ENCODE peak calls at places on chromosomes 16 and 17, in four cellular contexts. Q is aorta, D is epithelial cell of proximal tubule, Y is fibroblast of lung. J is an unnamed sample.

GRCh38 chr16:3020604-3021448 is 658 bp downstream of the TNFRSF12A start:
- DNase-seq in Y (peak), Q (peak), D (peak), J (peak)

GRCh38 chr16:82735176-82735575 is 108.4 kb downstream of the CDH13 start:
- DNase-seq in Y (peak), Q (no peak), D (no peak), J (no peak)

GRCh38 chr16:64771273-64771672 is 350.6 kb downstream of the CDH11 start:
- DNase-seq in Y (no peak), Q (no peak), D (no peak), J (no peak)

GRCh38 chr16:56589141-56590039 is at the start of gene MT3:
- DNase-seq in D (no peak), Y (peak), Q (no peak), J (no peak)

GRCh38 chr16:88473666-88474534 is 20.8 kb downstream of the ZFPM1 start:
- DNase-seq in D (no peak), Q (peak), Y (peak), J (no peak)

GRCh38 chr16:14050297-14051027 is 20.7 kb upstream of the MRTFB start:
- DNase-seq in D (peak), Y (peak), Q (no peak), J (no peak)

GRCh38 chr17:80937501-80938356 is 53.9 kb upstream of the CHMP6 start:
- DNase-seq in D (no peak), Q (peak), Y (peak), J (no peak)

GRCh38 chr17:74125160-74125559 is 78.3 kb upstream of the RPL38 start:
- DNase-seq in D (no peak), Y (no peak), Q (no peak), J (no peak)

GRCh38 chr17:47072881-47073280 is 93.8 kb upstream of the RPRML start:
- DNase-seq in Y (peak), Q (peak), D (no peak), J (no peak)

GRCh38 chr17:42050360-42051012 is at the start of gene C17orf113:
- DNase-seq in Q (peak), Y (peak), D (no peak), J (no peak)

GRCh38 chr17:29722411-29723198 is 99.9 kb upstream of the CORO6 start:
- DNase-seq in Y (peak), D (peak), Q (peak), J (no peak)

GRCh38 chr16:8721693-8722348 is 47.4 kb downstream of the ABAT start:
- DNase-seq in Q (no peak), Y (no peak), D (no peak), J (no peak)
- H3K4me3 ChIP-seq in Q (no peak), Y (no peak), D (no peak), J (no peak)

DNA sequence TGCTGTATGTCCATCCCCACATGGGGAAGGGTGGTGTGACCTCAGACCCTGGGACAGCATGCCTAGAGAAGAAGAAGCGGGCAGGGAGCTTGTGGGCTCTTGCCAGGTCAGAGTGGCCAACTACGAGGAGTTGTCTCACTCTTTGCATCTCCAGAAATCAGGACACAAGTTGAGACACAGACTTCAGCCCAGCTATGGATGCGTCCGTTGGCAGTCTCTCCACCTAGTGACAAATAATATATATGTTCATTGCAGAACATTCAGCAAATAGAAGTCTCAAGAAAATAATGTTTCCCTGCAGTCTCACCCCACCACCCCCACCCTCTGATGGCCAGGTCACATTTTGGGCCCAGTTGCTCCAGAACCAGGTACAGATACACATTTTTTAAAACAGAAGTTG is 77.6 kb downstream of the SREBF1 start:
- DNase-seq in D (no peak), Y (no peak), Q (no peak), J (no peak)
- H3K4me3 ChIP-seq in D (no peak), Y (no peak), Q (no peak), J (no peak)

GRCh38 chr16:67804853-67805542 is 1.4 kb downstream of the RANBP10 start:
- DNase-seq in Q (no peak), Y (no peak), D (no peak), J (no peak)
- H3K4me3 ChIP-seq in Q (no peak), Y (peak), D (peak), J (peak)

GRCh38 chr17:72115789-72116520 is 4.9 kb upstream of the SOX9 start:
- DNase-seq in Y (no peak), D (no peak), Q (no peak), J (no peak)
- H3K4me3 ChIP-seq in Y (no peak), D (no peak), Q (no peak), J (no peak)

GRCh38 chr17:27321372-27321771 is 27.5 kb downstream of the WSB1 start:
- DNase-seq in Y (no peak), Q (no peak), D (no peak), J (no peak)
- H3K4me3 ChIP-seq in Y (no peak), Q (no peak), D (no peak), J (no peak)

J was measured in RWPE2.